ENCODE peak calls at places on chromosomes 7 and 10, in nine cellular contexts. N, J, Q, L, B, F, E, X and O are unnamed samples.

GRCh38 chr10:108005627-108006026 is 841.1 kb upstream of the SORCS1 start:
- DNase-seq in F (no peak), N (no peak), Q (no peak), X (no peak), E (no peak), L (no peak), J (no peak), B (no peak), O (no peak)

GRCh38 chr7:91656486-91657237 is 223.8 kb downstream of the MTERF1 start:
- DNase-seq in X (no peak), F (peak; percentile 67), N (peak; percentile 36), B (peak; percentile 84), E (peak; percentile 55), J (peak; percentile 90), L (no peak), Q (peak; percentile 56), O (no peak)

GRCh38 chr7:50791921-50792341 is 9.2 kb upstream of the GRB10 start:
- DNase-seq in F (peak; percentile 80), Q (peak; percentile 40), J (peak; percentile 15), B (no peak), L (no peak), X (peak; percentile 43), E (no peak), N (no peak), O (no peak)

GRCh38 chr7:12052211-12052610 is 158.9 kb upstream of the TMEM106B start:
- DNase-seq in Q (no peak), B (no peak), F (peak; percentile 40), N (no peak), X (no peak), J (no peak), E (no peak), L (no peak), O (no peak)

GRCh38 chr7:23468721-23469149 is 1.6 kb downstream of the IGF2BP3 start:
- DNase-seq in J (no peak), F (peak; percentile 14), X (no peak), L (no peak), N (no peak), E (no peak), Q (peak; percentile 55), B (no peak), O (no peak)

GRCh38 chr7:121313793-121314676 is 14.8 kb upstream of the WNT16 start:
- DNase-seq in F (peak; percentile 59), Q (peak; percentile 37), B (peak; percentile 29), E (peak; percentile 49), J (peak; percentile 31), L (no peak), X (no peak), N (no peak), O (no peak)

GRCh38 chr7:27197137-27198042 is 2.5 kb downstream of the HOXA13 start:
- DNase-seq in B (no peak), J (no peak), F (no peak), L (no peak), X (no peak), N (no peak), E (no peak), Q (no peak), O (no peak)

GRCh38 chr7:99839560-99840011 is 11.8 kb downstream of the CYP3A43 start:
- DNase-seq in N (peak; percentile 42), L (no peak), F (no peak), E (no peak), X (no peak), Q (peak; percentile 36), J (no peak), B (no peak), O (no peak)

GRCh38 chr10:66931340-66931948 is 5.6 kb downstream of the LRRTM3 start:
- DNase-seq in X (peak; percentile 73), E (peak; percentile 68), N (no peak), J (peak; percentile 65), B (peak; percentile 48), F (peak; percentile 86), Q (peak; percentile 67), L (no peak), O (peak; percentile 47)

GRCh38 chr7:107043916-107044346 is 574 bp upstream of the PRKAR2B start:
- DNase-seq in J (no peak), Q (no peak), B (peak; percentile 3), N (no peak), X (no peak), L (no peak), F (no peak), E (no peak), O (no peak)
- H3K4me3 ChIP-seq in J (peak overlapping the region; percentile 34), Q (peak overlapping the region; percentile 33), B (peak overlapping the region; percentile 58), N (peak overlapping the region; percentile 34), X (peak overlapping the region; percentile 73), L (peak overlapping the region; percentile 68), F (peak overlapping the region; percentile 43), E (peak overlapping the region; percentile 78), O (peak overlapping the region; percentile 71)

GRCh38 chr10:484441-484924 is 205.0 kb downstream of the DIP2C start:
- DNase-seq in N (no peak), E (peak; percentile 68), Q (no peak), L (no peak), J (no peak), X (no peak), B (peak; percentile 45), F (peak; percentile 33), O (no peak)

GRCh38 chr10:486668-487067 is 202.8 kb downstream of the DIP2C start:
- DNase-seq in B (no peak), L (no peak), F (no peak), E (no peak), Q (no peak), J (no peak), X (no peak), N (no peak), O (no peak)

GRCh38 chr10:485776-486572 is 203.5 kb downstream of the DIP2C start:
- DNase-seq in L (no peak), N (no peak), B (no peak), E (no peak), F (no peak), Q (no peak), X (no peak), J (no peak), O (no peak)

GRCh38 chr10:483266-483665 is 206.2 kb downstream of the DIP2C start:
- DNase-seq in J (no peak), Q (no peak), X (no peak), N (no peak), F (no peak), L (no peak), B (no peak), E (no peak), O (no peak)

GRCh38 chr10:484925-485661 is 204.4 kb downstream of the DIP2C start:
- DNase-seq in J (no peak), B (no peak), N (no peak), L (no peak), X (no peak), E (no peak), F (no peak), Q (no peak), O (no peak)
- H3K4me3 ChIP-seq in J (no peak overlapping the region), B (peak overlapping the region; percentile 63), N (no peak overlapping the region), L (peak overlapping the region; percentile 16), X (peak overlapping the region; percentile 33), E (peak overlapping the region; percentile 44), F (peak overlapping the region; percentile 30), Q (no peak overlapping the region), O (peak overlapping the region; percentile 51)

GRCh38 chr7:20217193-20217948 is at the start of gene MACC1:
- DNase-seq in Q (peak; percentile 89), J (no peak), L (peak; percentile 71), B (no peak), F (no peak), E (no peak), N (peak; percentile 37), X (no peak), O (no peak)

GRCh38 chr7:20213378-20213777 is 3.8 kb downstream of the MACC1 start:
- DNase-seq in N (no peak), B (no peak), Q (no peak), E (no peak), F (no peak), L (no peak), J (no peak), X (no peak), O (no peak)

GRCh38 chr7:20214132-20214531 is 3.1 kb downstream of the MACC1 start:
- DNase-seq in Q (no peak), L (no peak), N (no peak), E (no peak), J (no peak), F (no peak), B (no peak), X (no peak), O (no peak)

GRCh38 chr7:20216637-20217036 is 547 bp downstream of the MACC1 start:
- DNase-seq in L (no peak), X (no peak), J (no peak), Q (no peak), F (no peak), N (no peak), B (no peak), E (no peak), O (no peak)

DNA sequence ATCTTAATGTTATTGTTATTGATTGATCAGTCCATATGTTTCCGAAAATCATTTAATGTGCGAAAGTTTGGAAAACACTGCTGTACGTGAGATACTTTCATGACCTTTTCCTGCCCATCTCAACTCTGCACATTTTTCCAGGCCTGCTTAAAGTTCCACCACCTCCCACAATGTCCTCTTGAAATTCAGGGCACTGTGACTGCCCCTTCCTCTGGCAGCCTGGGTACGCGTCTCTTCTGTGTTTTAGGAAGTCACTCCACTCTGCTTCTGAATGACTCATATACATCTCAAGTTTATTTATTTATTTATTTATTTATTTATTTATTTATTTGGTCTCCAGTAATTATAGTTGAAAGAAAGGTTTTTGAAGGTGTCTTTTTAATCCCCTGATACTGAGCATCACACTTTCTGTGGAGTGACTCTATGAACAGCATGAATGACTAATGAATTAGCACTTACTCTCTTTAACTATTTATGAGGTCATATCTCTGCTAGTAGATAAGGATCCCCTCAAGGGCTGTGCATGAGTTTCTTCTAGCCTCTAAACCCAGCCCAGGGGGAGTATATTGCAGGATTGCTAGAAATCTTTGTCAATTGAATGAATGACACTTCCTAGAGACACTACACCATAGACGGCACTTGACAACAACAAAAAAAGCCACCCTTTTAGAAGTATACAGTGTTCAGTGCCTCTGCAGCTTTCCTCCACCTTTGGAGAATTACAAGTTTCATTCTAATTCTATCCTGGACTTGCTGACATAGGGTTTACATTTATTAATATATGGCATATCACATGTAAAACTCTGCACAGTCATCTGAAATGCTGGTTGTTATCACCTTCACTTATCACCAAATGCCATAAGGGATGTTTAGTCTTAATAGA is 2.2 kb downstream of the MACC1 start:
- DNase-seq in X (no peak), N (no peak), F (no peak), Q (peak; percentile 72), J (no peak), B (peak; percentile 34), E (no peak), L (no peak), O (no peak)
- H3K4me3 ChIP-seq in X (no peak overlapping the region), N (no peak overlapping the region), F (no peak overlapping the region), Q (no peak overlapping the region), J (no peak overlapping the region), B (no peak overlapping the region), E (no peak overlapping the region), L (peak overlapping the region; percentile 46), O (no peak overlapping the region)

DNA sequence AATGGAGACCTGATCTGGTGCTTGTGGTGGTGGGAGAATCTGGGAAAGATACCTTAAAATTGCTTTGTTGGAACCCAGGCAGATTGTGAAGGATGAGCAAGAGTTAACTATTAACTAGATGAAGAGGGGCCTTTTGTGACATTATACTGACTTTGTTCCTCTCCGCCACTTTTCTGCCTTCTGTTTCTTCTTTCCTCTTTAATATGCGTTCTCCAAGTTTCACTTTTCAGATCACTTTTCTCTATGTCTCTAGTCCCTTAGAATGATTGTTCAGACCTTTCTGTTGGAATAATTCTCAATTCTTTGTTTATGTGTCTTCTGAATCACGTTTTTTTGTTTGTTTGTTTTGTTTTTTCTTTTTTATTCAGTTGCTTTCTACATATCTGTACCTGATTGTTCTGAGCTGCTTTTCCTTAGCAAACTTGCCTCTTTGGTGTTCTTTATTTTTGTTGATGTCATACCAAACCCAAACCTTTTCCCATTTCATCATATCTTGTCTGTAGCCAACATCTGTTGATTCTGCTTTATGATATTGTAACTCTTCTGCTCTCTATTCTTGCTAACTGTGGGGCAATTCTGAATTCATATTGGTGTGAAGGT is 2.8 kb downstream of the BMPR1A start:
- DNase-seq in E (no peak), F (peak; percentile 37), L (no peak), X (no peak), J (peak; percentile 36), B (no peak), N (no peak), Q (no peak), O (no peak)
- H3K4me3 ChIP-seq in E (peak overlapping the region; percentile 73), F (peak overlapping the region; percentile 78), L (no peak overlapping the region), X (peak overlapping the region; percentile 79), J (peak overlapping the region; percentile 80), B (peak overlapping the region; percentile 80), N (no peak overlapping the region), Q (peak overlapping the region; percentile 29), O (peak overlapping the region; percentile 76)